ENCODE peak calls at places on chromosome 20, in four cellular contexts. J is suprapubic skin, B is esophagus squamous epithelium, O is adrenal gland. V is an unnamed sample.
A peak's percentile ranks its signal among the peaks of the same experiment; 100 is the strongest.

GRCh38 chr20:22431419-22431818 is 153.0 kb downstream of the FOXA2 start:
- DNase-seq in J (no peak), B (no peak), O (no peak), V (no peak)

GRCh38 chr20:42686057-42686456 is 503.6 kb downstream of the PTPRT start:
- DNase-seq in J (no peak), B (no peak), O (no peak), V (no peak)

GRCh38 chr20:602357-602970 is 7.6 kb downstream of the TCF15 start:
- DNase-seq in J (no peak), B (no peak), O (no peak), V (no peak)

GRCh38 chr20:37669062-37669772 is 24.6 kb upstream of the CTNNBL1 start:
- DNase-seq in J (no peak), B (no peak), O (no peak), V (no peak)

GRCh38 chr20:16930656-16931055 is 182.5 kb downstream of the OTOR start:
- DNase-seq in J (no peak), B (no peak), O (no peak), V (no peak)

GRCh38 chr20:18224968-18225568 is 63.3 kb upstream of the ZNF133 start:
- DNase-seq in J (no peak), B (no peak), O (peak; percentile 70), V (peak; percentile 8)

GRCh38 chr20:6595704-6596103 is 171.8 kb upstream of the BMP2 start:
- DNase-seq in J (no peak), B (no peak), O (no peak), V (no peak)

GRCh38 chr20:17898548-17898994 is 70.0 kb downstream of the SNX5 start:
- DNase-seq in J (peak; percentile 90), B (no peak), O (peak; percentile 76), V (peak; percentile 40)

GRCh38 chr20:37902504-37903313 is at the start of gene VSTM2L:
- DNase-seq in J (no peak), B (no peak), O (peak; percentile 48), V (no peak)

GRCh38 chr20:40230486-40230885 is 458.6 kb downstream of the MAFB start:
- DNase-seq in J (no peak), B (no peak), O (no peak), V (no peak)

GRCh38 chr20:62603021-62603906 is 39.0 kb upstream of the SLCO4A1 start:
- DNase-seq in J (no peak), B (no peak), O (no peak), V (peak; percentile 32)

GRCh38 chr20:6744805-6745204 is 22.7 kb upstream of the BMP2 start:
- DNase-seq in J (no peak), B (no peak), O (no peak), V (no peak)

GRCh38 chr20:62787329-62787728 is 8.9 kb upstream of the MRGBP start:
- DNase-seq in J (no peak), B (no peak), O (no peak), V (no peak)

GRCh38 chr20:18360601-18361000 is 72.3 kb downstream of the ZNF133 start:
- DNase-seq in J (no peak), B (no peak), O (no peak), V (no peak)

GRCh38 chr20:62381202-62381797 is 5.6 kb upstream of the RPS21 start:
- DNase-seq in J (no peak), B (no peak), O (no peak), V (no peak)

GRCh38 chr20:12067686-12068085 is 150.0 kb downstream of the BTBD3 start:
- DNase-seq in J (no peak), B (no peak), O (no peak), V (no peak)

GRCh38 chr20:44446111-44446722 is 29.5 kb upstream of the TTPAL start:
- DNase-seq in J (no peak), B (no peak), O (no peak), V (no peak)

GRCh38 chr20:63047267-63047666 is 40.5 kb upstream of the BHLHE23 start:
- DNase-seq in J (no peak), B (no peak), O (no peak), V (no peak)

GRCh38 chr20:39897781-39898466 is 791.1 kb downstream of the MAFB start:
- DNase-seq in J (no peak), B (no peak), O (no peak), V (no peak)

GRCh38 chr20:40493071-40493470 is 196.0 kb downstream of the MAFB start:
- DNase-seq in J (no peak), B (no peak), O (no peak), V (peak; percentile 30)

GRCh38 chr20:51703446-51704287 is 64.5 kb downstream of the ATP9A start:
- DNase-seq in J (no peak), B (no peak), O (no peak), V (no peak)

GRCh38 chr20:3398681-3399252 is 8.7 kb downstream of the DNAAF9 start:
- DNase-seq in J (no peak), B (no peak), O (no peak), V (no peak)

GRCh38 chr20:41392871-41393704 is 26.5 kb upstream of the EMILIN3 start:
- DNase-seq in J (no peak), B (no peak), O (peak; percentile 36), V (no peak)

GRCh38 chr20:1874534-1875168 is 20.6 kb upstream of the SIRPA start:
- DNase-seq in J (no peak), B (no peak), O (no peak), V (peak; percentile 21)

GRCh38 chr20:62322428-62323073 is 19.8 kb downstream of the ADRM1 start:
- DNase-seq in J (no peak), B (no peak), O (no peak), V (no peak)

GRCh38 chr20:17616480-17617211 is 46.8 kb downstream of the DSTN start:
- DNase-seq in J (no peak), B (no peak), O (no peak), V (no peak)

GRCh38 chr20:37630161-37630560 is 63.7 kb upstream of the CTNNBL1 start:
- DNase-seq in J (no peak), B (no peak), O (peak; percentile 32), V (no peak)

GRCh38 chr20:61965606-61966491 is 99.8 kb downstream of the TAF4 start:
- DNase-seq in J (no peak), B (no peak), O (peak; percentile 15), V (no peak)

GRCh38 chr20:61989741-61990140 is 75.9 kb downstream of the TAF4 start:
- DNase-seq in J (no peak), B (no peak), O (no peak), V (no peak)

GRCh38 chr20:12358655-12359009 is 440.9 kb downstream of the BTBD3 start:
- DNase-seq in J (no peak), B (no peak), O (no peak), V (no peak)

GRCh38 chr20:44704551-44704971 is 10.6 kb upstream of the CCN5 start:
- DNase-seq in J (no peak), B (no peak), O (peak; percentile 65), V (no peak)

GRCh38 chr20:14553774-14554524 is 216.5 kb upstream of the FLRT3 start:
- DNase-seq in J (no peak), B (no peak), O (no peak), V (no peak)

GRCh38 chr20:43046946-43047345 is 142.8 kb downstream of the PTPRT start:
- DNase-seq in J (no peak), B (no peak), O (no peak), V (no peak)

GRCh38 chr20:48776306-48776705 is 51.5 kb downstream of the PREX1 start:
- DNase-seq in J (peak; percentile 82), B (no peak), O (no peak), V (no peak)

DNA sequence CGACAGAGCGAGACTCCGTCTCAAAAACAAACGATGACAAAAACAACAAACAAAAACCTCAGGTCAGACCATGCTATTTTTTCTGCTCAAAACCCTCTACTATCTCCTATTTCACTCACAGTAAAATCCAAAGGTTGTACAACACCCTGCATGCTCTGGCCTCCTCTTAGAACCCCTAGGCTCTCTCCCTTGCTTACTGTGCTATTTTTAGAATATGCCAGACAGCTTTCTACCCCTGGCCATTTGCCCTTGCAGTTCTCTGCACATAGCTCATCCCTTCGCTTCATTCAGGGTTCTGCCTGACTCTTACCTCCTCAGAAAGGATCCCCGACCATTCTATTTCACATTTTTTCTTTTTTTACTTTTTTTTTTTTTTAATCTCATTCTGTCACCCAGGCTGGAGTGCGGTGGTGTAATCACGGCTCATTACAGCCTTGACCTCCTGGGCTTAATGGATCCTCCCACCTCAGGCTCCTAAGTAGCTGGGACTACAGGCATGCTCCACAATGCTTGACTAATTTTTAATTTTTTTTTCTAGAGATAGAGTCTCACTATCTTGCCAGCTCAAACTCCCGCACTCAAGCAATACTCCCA is 33.6 kb downstream of the COMMD7 start:
- DNase-seq in J (no peak), B (no peak), O (no peak), V (no peak)
- H3K4me3 ChIP-seq in J (no peak overlapping the region), B (no peak overlapping the region), O (no peak overlapping the region), V (no peak overlapping the region)

GRCh38 chr20:49915380-49916145 is at the start of gene SPATA2:
- DNase-seq in J (peak; percentile 99), B (peak; percentile 83), O (peak; percentile 95), V (peak; percentile 92)
- TF ChIP-seq POLR2A in J (peak; percentile 27), B (peak; percentile 60), O (peak; percentile 70), V (peak; percentile 89)

GRCh38 chr20:15579703-15580102 is 993.5 kb downstream of the KIF16B start:
- DNase-seq in J (no peak), B (no peak), O (no peak), V (no peak)

GRCh38 chr20:15576401-15576800 is 996.8 kb downstream of the KIF16B start:
- DNase-seq in J (no peak), B (no peak), O (no peak), V (no peak)

GRCh38 chr20:15582146-15582776 is 991.0 kb downstream of the KIF16B start:
- DNase-seq in J (no peak), B (no peak), O (no peak), V (no peak)

DNA sequence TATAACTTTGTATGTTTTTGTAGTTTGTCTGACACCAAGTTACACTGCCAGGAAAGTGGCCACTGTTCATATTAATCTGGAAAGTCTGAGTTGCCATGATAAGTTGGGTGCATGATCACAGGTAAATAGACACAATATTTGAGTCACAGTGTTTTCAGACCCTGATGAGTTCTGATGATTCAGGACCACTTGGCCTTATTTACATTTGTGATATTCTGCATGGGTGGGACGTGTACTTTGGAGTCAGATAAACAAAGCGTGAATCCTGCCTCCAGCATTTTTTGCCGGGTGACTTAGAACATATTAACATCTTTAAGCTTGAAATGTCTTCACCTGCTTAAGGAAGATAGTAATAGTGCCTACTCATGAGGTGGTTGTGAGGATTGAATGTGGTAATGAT is 995.2 kb downstream of the KIF16B start:
- DNase-seq in J (no peak), B (no peak), O (no peak), V (no peak)
- H3K9me3 ChIP-seq in J (no peaks in the 10 kb centered on the region), B (no peaks in the 10 kb centered on the region), O (no peaks in the 10 kb centered on the region), V (no peaks in the 10 kb centered on the region)

DNA sequence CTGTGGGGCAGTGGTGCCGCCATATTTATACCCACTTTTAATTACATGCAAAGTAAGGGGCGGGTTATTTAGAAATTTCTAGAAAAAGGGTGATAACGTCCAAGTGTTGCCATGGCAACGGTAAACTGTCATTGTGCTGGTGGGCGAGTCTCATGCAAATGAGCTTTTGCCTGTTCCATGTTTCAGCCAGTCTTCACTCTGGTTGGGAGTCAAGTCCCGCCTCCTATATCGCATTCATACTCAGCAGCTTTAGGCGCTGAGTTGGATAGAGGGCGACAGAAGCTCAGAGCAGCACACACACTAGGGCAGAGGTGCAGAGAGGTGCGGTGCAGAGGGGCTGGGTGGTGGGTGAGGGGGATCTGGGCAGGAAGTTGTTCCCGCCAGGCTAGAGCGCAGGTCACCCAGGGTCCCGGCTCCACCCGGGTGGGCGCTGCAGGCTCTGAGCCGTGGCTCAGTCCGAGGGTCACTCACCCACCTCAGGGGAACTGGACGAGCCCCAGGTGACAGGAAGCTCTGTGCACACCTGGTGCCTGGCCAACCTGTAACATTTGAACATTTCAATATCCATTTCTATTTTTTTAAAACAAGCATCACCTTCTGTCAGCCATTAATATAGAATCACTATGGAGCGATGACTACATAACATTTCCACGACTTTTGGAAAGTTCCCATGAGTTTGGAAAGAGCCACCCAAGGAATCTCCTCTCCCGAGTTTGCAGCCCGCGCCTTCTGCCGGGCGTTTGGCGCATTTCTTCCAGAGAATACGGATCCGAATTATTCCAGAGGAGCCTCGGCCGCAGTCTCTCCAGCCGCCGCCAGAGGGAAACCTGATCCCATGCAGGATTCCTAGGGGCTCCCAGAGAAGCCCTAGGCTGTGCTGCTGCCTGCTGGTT is 89.1 kb upstream of the PHACTR3 start:
- DNase-seq in J (no peak), B (no peak), O (peak; percentile 71), V (no peak)
- H3K4me3 ChIP-seq in J (no peak overlapping the region), B (no peak overlapping the region), O (no peak overlapping the region), V (no peak overlapping the region)

V was measured in gastrocnemius medialis.